ENCODE peak calls at places on chromosomes 11 and 22, in ten cellular contexts. One of them, this sample, is unnamed.

GRCh38 chr11:62253999-62254542 is 12.0 kb downstream of the SCGB1D2 start:
- DNase-seq in T-helper 9 cell: no peak
- DNase-seq in activated T-helper 1 cell treated with anti-CD3 and anti-CD28 coated beads, Interleukin-12 subunit alpha, Interleukin-12 subunit beta, Interleukin-2, Interleukin-4 antibody, amounts not matched to agents 30 ng/mL and 10 ng/mL and 1 ng/mL, durations not matched to agents 14 hours and 24 hours and 36 hours: no peak
- DNase-seq in NAMALWA: no peak
- DNase-seq in tibial nerve: no peak
- DNase-seq in foreskin melanocyte: no peak
- DNase-seq in NCI-H1694 treated with DMSO at 0.1 percent for 48 hours: no peak
- DNase-seq in H9: no peak
- DNase-seq in NCI-H187: no peak
- DNase-seq in HS-5: no peak
- DNase-seq in this sample: no peak

GRCh38 chr11:36976740-36977139 is 378.7 kb upstream of the RAG2 start:
- DNase-seq in H9: no peak
- DNase-seq in HS-5: no peak
- DNase-seq in T-helper 9 cell: no peak
- DNase-seq in activated T-helper 1 cell treated with anti-CD3 and anti-CD28 coated beads, Interleukin-12 subunit alpha, Interleukin-12 subunit beta, Interleukin-2, Interleukin-4 antibody, amounts not matched to agents 30 ng/mL and 10 ng/mL and 1 ng/mL, durations not matched to agents 14 hours and 24 hours and 36 hours: no peak
- DNase-seq in NAMALWA: no peak
- DNase-seq in foreskin melanocyte: no peak
- DNase-seq in tibial nerve: no peak
- DNase-seq in NCI-H1694 treated with DMSO at 0.1 percent for 48 hours: no peak
- DNase-seq in NCI-H187: no peak
- DNase-seq in this sample: no peak

GRCh38 chr11:94932503-94932902 is 40.9 kb downstream of the CWC15 start:
- DNase-seq in HS-5: no peak
- DNase-seq in NCI-H187: no peak
- DNase-seq in tibial nerve: no peak
- DNase-seq in H9: no peak
- DNase-seq in foreskin melanocyte: no peak
- DNase-seq in T-helper 9 cell: no peak
- DNase-seq in activated T-helper 1 cell treated with anti-CD3 and anti-CD28 coated beads, Interleukin-12 subunit alpha, Interleukin-12 subunit beta, Interleukin-2, Interleukin-4 antibody, amounts not matched to agents 30 ng/mL and 10 ng/mL and 1 ng/mL, durations not matched to agents 14 hours and 24 hours and 36 hours: no peak
- DNase-seq in NAMALWA: no peak
- DNase-seq in NCI-H1694 treated with DMSO at 0.1 percent for 48 hours: no peak
- DNase-seq in this sample: no peak

GRCh38 chr11:75563978-75564552 is 2.0 kb downstream of the SERPINH1 start:
- DNase-seq in T-helper 9 cell: no peak
- DNase-seq in activated T-helper 1 cell treated with anti-CD3 and anti-CD28 coated beads, Interleukin-12 subunit alpha, Interleukin-12 subunit beta, Interleukin-2, Interleukin-4 antibody, amounts not matched to agents 30 ng/mL and 10 ng/mL and 1 ng/mL, durations not matched to agents 14 hours and 24 hours and 36 hours: no peak
- DNase-seq in H9: peak
- DNase-seq in NAMALWA: no peak
- DNase-seq in HS-5: peak
- DNase-seq in tibial nerve: peak
- DNase-seq in NCI-H187: no peak
- DNase-seq in foreskin melanocyte: peak
- DNase-seq in NCI-H1694 treated with DMSO at 0.1 percent for 48 hours: no peak
- DNase-seq in this sample: no peak

GRCh38 chr22:24285245-24285644 is 14.6 kb downstream of the SPECC1L start:
- DNase-seq in tibial nerve: no peak
- DNase-seq in HS-5: no peak
- DNase-seq in H9: no peak
- DNase-seq in activated T-helper 1 cell treated with anti-CD3 and anti-CD28 coated beads, Interleukin-12 subunit alpha, Interleukin-12 subunit beta, Interleukin-2, Interleukin-4 antibody, amounts not matched to agents 30 ng/mL and 10 ng/mL and 1 ng/mL, durations not matched to agents 14 hours and 24 hours and 36 hours: no peak
- DNase-seq in foreskin melanocyte: peak
- DNase-seq in T-helper 9 cell: no peak
- DNase-seq in NAMALWA: no peak
- DNase-seq in NCI-H1694 treated with DMSO at 0.1 percent for 48 hours: no peak
- DNase-seq in NCI-H187: no peak
- DNase-seq in this sample: no peak

GRCh38 chr22:22681221-22681739 is 36.9 kb downstream of the GGTLC2 start:
- DNase-seq in tibial nerve: no peak
- DNase-seq in NCI-H187: peak
- DNase-seq in H9: no peak
- DNase-seq in NCI-H1694 treated with DMSO at 0.1 percent for 48 hours: no peak
- DNase-seq in HS-5: no peak
- DNase-seq in T-helper 9 cell: no peak
- DNase-seq in foreskin melanocyte: no peak
- DNase-seq in NAMALWA: no peak
- DNase-seq in activated T-helper 1 cell treated with anti-CD3 and anti-CD28 coated beads, Interleukin-12 subunit alpha, Interleukin-12 subunit beta, Interleukin-2, Interleukin-4 antibody, amounts not matched to agents 30 ng/mL and 10 ng/mL and 1 ng/mL, durations not matched to agents 14 hours and 24 hours and 36 hours: no peak
- DNase-seq in this sample: no peak

GRCh38 chr11:76266269-76266668 is 60.0 kb upstream of the WNT11 start:
- DNase-seq in NCI-H1694 treated with DMSO at 0.1 percent for 48 hours: no peak
- DNase-seq in HS-5: peak
- DNase-seq in activated T-helper 1 cell treated with anti-CD3 and anti-CD28 coated beads, Interleukin-12 subunit alpha, Interleukin-12 subunit beta, Interleukin-2, Interleukin-4 antibody, amounts not matched to agents 30 ng/mL and 10 ng/mL and 1 ng/mL, durations not matched to agents 14 hours and 24 hours and 36 hours: no peak
- DNase-seq in tibial nerve: peak
- DNase-seq in NCI-H187: no peak
- DNase-seq in T-helper 9 cell: no peak
- DNase-seq in H9: no peak
- DNase-seq in foreskin melanocyte: no peak
- DNase-seq in NAMALWA: no peak
- DNase-seq in this sample: no peak

GRCh38 chr22:33393432-33393831 is 335.3 kb upstream of the SYN3 start:
- DNase-seq in NCI-H187: no peak
- DNase-seq in T-helper 9 cell: no peak
- DNase-seq in H9: no peak
- DNase-seq in NCI-H1694 treated with DMSO at 0.1 percent for 48 hours: no peak
- DNase-seq in activated T-helper 1 cell treated with anti-CD3 and anti-CD28 coated beads, Interleukin-12 subunit alpha, Interleukin-12 subunit beta, Interleukin-2, Interleukin-4 antibody, amounts not matched to agents 30 ng/mL and 10 ng/mL and 1 ng/mL, durations not matched to agents 14 hours and 24 hours and 36 hours: no peak
- DNase-seq in NAMALWA: no peak
- DNase-seq in tibial nerve: no peak
- DNase-seq in foreskin melanocyte: no peak
- DNase-seq in HS-5: no peak
- DNase-seq in this sample: no peak

GRCh38 chr11:43920598-43921419 is 21.6 kb upstream of the C11orf96 start:
- DNase-seq in NCI-H187: peak
- DNase-seq in NAMALWA: no peak
- DNase-seq in T-helper 9 cell: no peak
- DNase-seq in HS-5: peak
- DNase-seq in H9: no peak
- DNase-seq in foreskin melanocyte: peak
- DNase-seq in activated T-helper 1 cell treated with anti-CD3 and anti-CD28 coated beads, Interleukin-12 subunit alpha, Interleukin-12 subunit beta, Interleukin-2, Interleukin-4 antibody, amounts not matched to agents 30 ng/mL and 10 ng/mL and 1 ng/mL, durations not matched to agents 14 hours and 24 hours and 36 hours: no peak
- DNase-seq in NCI-H1694 treated with DMSO at 0.1 percent for 48 hours: peak
- DNase-seq in tibial nerve: peak
- DNase-seq in this sample: no peak

GRCh38 chr11:92376146-92376599 is 151.6 kb downstream of the FAT3 start:
- DNase-seq in NCI-H1694 treated with DMSO at 0.1 percent for 48 hours: no peak
- DNase-seq in tibial nerve: no peak
- DNase-seq in HS-5: no peak
- DNase-seq in NAMALWA: no peak
- DNase-seq in activated T-helper 1 cell treated with anti-CD3 and anti-CD28 coated beads, Interleukin-12 subunit alpha, Interleukin-12 subunit beta, Interleukin-2, Interleukin-4 antibody, amounts not matched to agents 30 ng/mL and 10 ng/mL and 1 ng/mL, durations not matched to agents 14 hours and 24 hours and 36 hours: no peak
- DNase-seq in T-helper 9 cell: no peak
- DNase-seq in NCI-H187: no peak
- DNase-seq in H9: no peak
- DNase-seq in foreskin melanocyte: no peak
- DNase-seq in this sample: no peak

GRCh38 chr11:69634069-69634468 is 6.9 kb upstream of the CCND1 start:
- DNase-seq in NCI-H187: no peak
- DNase-seq in activated T-helper 1 cell treated with anti-CD3 and anti-CD28 coated beads, Interleukin-12 subunit alpha, Interleukin-12 subunit beta, Interleukin-2, Interleukin-4 antibody, amounts not matched to agents 30 ng/mL and 10 ng/mL and 1 ng/mL, durations not matched to agents 14 hours and 24 hours and 36 hours: no peak
- DNase-seq in NCI-H1694 treated with DMSO at 0.1 percent for 48 hours: no peak
- DNase-seq in NAMALWA: no peak
- DNase-seq in tibial nerve: no peak
- DNase-seq in H9: no peak
- DNase-seq in HS-5: no peak
- DNase-seq in foreskin melanocyte: no peak
- DNase-seq in T-helper 9 cell: no peak
- DNase-seq in this sample: no peak

GRCh38 chr11:126419801-126420729 is 64.6 kb downstream of the ST3GAL4 start:
- DNase-seq in tibial nerve: no peak
- DNase-seq in HS-5: no peak
- DNase-seq in NCI-H1694 treated with DMSO at 0.1 percent for 48 hours: no peak
- DNase-seq in foreskin melanocyte: peak
- DNase-seq in activated T-helper 1 cell treated with anti-CD3 and anti-CD28 coated beads, Interleukin-12 subunit alpha, Interleukin-12 subunit beta, Interleukin-2, Interleukin-4 antibody, amounts not matched to agents 30 ng/mL and 10 ng/mL and 1 ng/mL, durations not matched to agents 14 hours and 24 hours and 36 hours: no peak
- DNase-seq in NCI-H187: no peak
- DNase-seq in H9: no peak
- DNase-seq in NAMALWA: peak
- DNase-seq in T-helper 9 cell: no peak
- DNase-seq in this sample: no peak

GRCh38 chr11:130144129-130144528 is 15.5 kb upstream of the ST14 start:
- DNase-seq in tibial nerve: no peak
- DNase-seq in T-helper 9 cell: no peak
- DNase-seq in H9: no peak
- DNase-seq in foreskin melanocyte: no peak
- DNase-seq in NCI-H187: no peak
- DNase-seq in HS-5: no peak
- DNase-seq in NAMALWA: no peak
- DNase-seq in NCI-H1694 treated with DMSO at 0.1 percent for 48 hours: no peak
- DNase-seq in activated T-helper 1 cell treated with anti-CD3 and anti-CD28 coated beads, Interleukin-12 subunit alpha, Interleukin-12 subunit beta, Interleukin-2, Interleukin-4 antibody, amounts not matched to agents 30 ng/mL and 10 ng/mL and 1 ng/mL, durations not matched to agents 14 hours and 24 hours and 36 hours: no peak
- DNase-seq in this sample: no peak

GRCh38 chr11:8671242-8671641 is 11.2 kb downstream of the TRIM66 start:
- DNase-seq in HS-5: peak
- DNase-seq in foreskin melanocyte: no peak
- DNase-seq in NAMALWA: no peak
- DNase-seq in tibial nerve: peak
- DNase-seq in NCI-H1694 treated with DMSO at 0.1 percent for 48 hours: peak
- DNase-seq in activated T-helper 1 cell treated with anti-CD3 and anti-CD28 coated beads, Interleukin-12 subunit alpha, Interleukin-12 subunit beta, Interleukin-2, Interleukin-4 antibody, amounts not matched to agents 30 ng/mL and 10 ng/mL and 1 ng/mL, durations not matched to agents 14 hours and 24 hours and 36 hours: no peak
- DNase-seq in H9: peak
- DNase-seq in NCI-H187: no peak
- DNase-seq in T-helper 9 cell: no peak
- DNase-seq in this sample: peak

GRCh38 chr11:87840786-87841185 is 334.5 kb downstream of the RAB38 start:
- DNase-seq in activated T-helper 1 cell treated with anti-CD3 and anti-CD28 coated beads, Interleukin-12 subunit alpha, Interleukin-12 subunit beta, Interleukin-2, Interleukin-4 antibody, amounts not matched to agents 30 ng/mL and 10 ng/mL and 1 ng/mL, durations not matched to agents 14 hours and 24 hours and 36 hours: no peak
- DNase-seq in T-helper 9 cell: no peak
- DNase-seq in NAMALWA: no peak
- DNase-seq in H9: no peak
- DNase-seq in NCI-H1694 treated with DMSO at 0.1 percent for 48 hours: no peak
- DNase-seq in tibial nerve: no peak
- DNase-seq in HS-5: no peak
- DNase-seq in NCI-H187: no peak
- DNase-seq in foreskin melanocyte: no peak
- DNase-seq in this sample: no peak

GRCh38 chr11:70399681-70400112 is 1.4 kb downstream of the CTTN start:
- DNase-seq in foreskin melanocyte: peak
- DNase-seq in NAMALWA: no peak
- DNase-seq in NCI-H187: no peak
- DNase-seq in HS-5: peak
- DNase-seq in tibial nerve: peak
- DNase-seq in NCI-H1694 treated with DMSO at 0.1 percent for 48 hours: no peak
- DNase-seq in T-helper 9 cell: no peak
- DNase-seq in H9: peak
- DNase-seq in activated T-helper 1 cell treated with anti-CD3 and anti-CD28 coated beads, Interleukin-12 subunit alpha, Interleukin-12 subunit beta, Interleukin-2, Interleukin-4 antibody, amounts not matched to agents 30 ng/mL and 10 ng/mL and 1 ng/mL, durations not matched to agents 14 hours and 24 hours and 36 hours: no peak
- DNase-seq in this sample: peak

GRCh38 chr11:120129570-120129969 is 8.3 kb downstream of the TRIM29 start:
- DNase-seq in H9: no peak
- DNase-seq in foreskin melanocyte: no peak
- DNase-seq in HS-5: no peak
- DNase-seq in NAMALWA: no peak
- DNase-seq in T-helper 9 cell: no peak
- DNase-seq in activated T-helper 1 cell treated with anti-CD3 and anti-CD28 coated beads, Interleukin-12 subunit alpha, Interleukin-12 subunit beta, Interleukin-2, Interleukin-4 antibody, amounts not matched to agents 30 ng/mL and 10 ng/mL and 1 ng/mL, durations not matched to agents 14 hours and 24 hours and 36 hours: no peak
- DNase-seq in tibial nerve: no peak
- DNase-seq in NCI-H1694 treated with DMSO at 0.1 percent for 48 hours: no peak
- DNase-seq in NCI-H187: no peak
- DNase-seq in this sample: no peak

GRCh38 chr11:66419825-66420224 is 1.0 kb upstream of the NPAS4 start:
- DNase-seq in foreskin melanocyte: no peak
- DNase-seq in T-helper 9 cell: no peak
- DNase-seq in H9: peak
- DNase-seq in tibial nerve: no peak
- DNase-seq in NCI-H1694 treated with DMSO at 0.1 percent for 48 hours: no peak
- DNase-seq in activated T-helper 1 cell treated with anti-CD3 and anti-CD28 coated beads, Interleukin-12 subunit alpha, Interleukin-12 subunit beta, Interleukin-2, Interleukin-4 antibody, amounts not matched to agents 30 ng/mL and 10 ng/mL and 1 ng/mL, durations not matched to agents 14 hours and 24 hours and 36 hours: no peak
- DNase-seq in NAMALWA: no peak
- DNase-seq in NCI-H187: no peak
- DNase-seq in HS-5: no peak
- DNase-seq in this sample: no peak

GRCh38 chr22:19793656-19794310 is 33.2 kb downstream of the TBX1 start:
- DNase-seq in tibial nerve: no peak
- DNase-seq in foreskin melanocyte: no peak
- DNase-seq in HS-5: no peak
- DNase-seq in NCI-H187: no peak
- DNase-seq in H9: no peak
- DNase-seq in T-helper 9 cell: no peak
- DNase-seq in NCI-H1694 treated with DMSO at 0.1 percent for 48 hours: no peak
- DNase-seq in activated T-helper 1 cell treated with anti-CD3 and anti-CD28 coated beads, Interleukin-12 subunit alpha, Interleukin-12 subunit beta, Interleukin-2, Interleukin-4 antibody, amounts not matched to agents 30 ng/mL and 10 ng/mL and 1 ng/mL, durations not matched to agents 14 hours and 24 hours and 36 hours: no peak
- DNase-seq in NAMALWA: no peak
- DNase-seq in this sample: no peak

GRCh38 chr11:67609316-67609715 is 2.6 kb downstream of the NDUFV1 start:
- DNase-seq in NCI-H1694 treated with DMSO at 0.1 percent for 48 hours: no peak
- DNase-seq in tibial nerve: no peak
- DNase-seq in activated T-helper 1 cell treated with anti-CD3 and anti-CD28 coated beads, Interleukin-12 subunit alpha, Interleukin-12 subunit beta, Interleukin-2, Interleukin-4 antibody, amounts not matched to agents 30 ng/mL and 10 ng/mL and 1 ng/mL, durations not matched to agents 14 hours and 24 hours and 36 hours: no peak
- DNase-seq in T-helper 9 cell: no peak
- DNase-seq in NCI-H187: no peak
- DNase-seq in NAMALWA: no peak
- DNase-seq in H9: no peak
- DNase-seq in HS-5: no peak
- DNase-seq in foreskin melanocyte: no peak
- DNase-seq in this sample: no peak

GRCh38 chr22:48548391-48548790 is 1279.3 kb downstream of the BRD1 start:
- DNase-seq in H9: no peak
- DNase-seq in NCI-H1694 treated with DMSO at 0.1 percent for 48 hours: no peak
- DNase-seq in NAMALWA: no peak
- DNase-seq in activated T-helper 1 cell treated with anti-CD3 and anti-CD28 coated beads, Interleukin-12 subunit alpha, Interleukin-12 subunit beta, Interleukin-2, Interleukin-4 antibody, amounts not matched to agents 30 ng/mL and 10 ng/mL and 1 ng/mL, durations not matched to agents 14 hours and 24 hours and 36 hours: no peak
- DNase-seq in foreskin melanocyte: no peak
- DNase-seq in tibial nerve: no peak
- DNase-seq in HS-5: no peak
- DNase-seq in T-helper 9 cell: no peak
- DNase-seq in NCI-H187: no peak
- DNase-seq in this sample: no peak

GRCh38 chr22:22074634-22075381 is 92.2 kb upstream of the TOP3B start:
- DNase-seq in T-helper 9 cell: no peak
- DNase-seq in NAMALWA: no peak
- DNase-seq in activated T-helper 1 cell treated with anti-CD3 and anti-CD28 coated beads, Interleukin-12 subunit alpha, Interleukin-12 subunit beta, Interleukin-2, Interleukin-4 antibody, amounts not matched to agents 30 ng/mL and 10 ng/mL and 1 ng/mL, durations not matched to agents 14 hours and 24 hours and 36 hours: no peak
- DNase-seq in HS-5: no peak
- DNase-seq in H9: no peak
- DNase-seq in tibial nerve: no peak
- DNase-seq in foreskin melanocyte: no peak
- DNase-seq in NCI-H187: no peak
- DNase-seq in NCI-H1694 treated with DMSO at 0.1 percent for 48 hours: no peak
- DNase-seq in this sample: no peak

GRCh38 chr11:83641511-83641910 is 355.3 kb upstream of the CCDC90B start:
- DNase-seq in H9: no peak
- DNase-seq in NAMALWA: no peak
- DNase-seq in HS-5: no peak
- DNase-seq in NCI-H187: no peak
- DNase-seq in foreskin melanocyte: no peak
- DNase-seq in NCI-H1694 treated with DMSO at 0.1 percent for 48 hours: no peak
- DNase-seq in T-helper 9 cell: no peak
- DNase-seq in tibial nerve: peak
- DNase-seq in activated T-helper 1 cell treated with anti-CD3 and anti-CD28 coated beads, Interleukin-12 subunit alpha, Interleukin-12 subunit beta, Interleukin-2, Interleukin-4 antibody, amounts not matched to agents 30 ng/mL and 10 ng/mL and 1 ng/mL, durations not matched to agents 14 hours and 24 hours and 36 hours: no peak
- DNase-seq in this sample: peak

GRCh38 chr22:32535531-32536190 is 61.0 kb downstream of the FBXO7 start:
- DNase-seq in HS-5: no peak
- DNase-seq in H9: no peak
- DNase-seq in T-helper 9 cell: no peak
- DNase-seq in activated T-helper 1 cell treated with anti-CD3 and anti-CD28 coated beads, Interleukin-12 subunit alpha, Interleukin-12 subunit beta, Interleukin-2, Interleukin-4 antibody, amounts not matched to agents 30 ng/mL and 10 ng/mL and 1 ng/mL, durations not matched to agents 14 hours and 24 hours and 36 hours: no peak
- DNase-seq in tibial nerve: no peak
- DNase-seq in NCI-H187: no peak
- DNase-seq in NAMALWA: no peak
- DNase-seq in foreskin melanocyte: no peak
- DNase-seq in NCI-H1694 treated with DMSO at 0.1 percent for 48 hours: no peak
- DNase-seq in this sample: no peak